ENCODE peak calls at places on chromosomes 4 and X, in six cellular contexts. N is fibroblast of the aortic adventitia; I is NCI-H1048; F is activated CD8-positive, alpha-beta memory T cell treated with anti-CD3 and anti-CD28 coated beads, Interleukin-2, amount 50 U/mL, for 4 hours; B is pancreas; R is heart right ventricle. M is an unnamed sample.

GRCh38 chrX:94216738-94217137 is 542.7 kb downstream of the FAM133A start:
- DNase-seq in N (no peak), I (no peak), F (no peak), B (no peak), R (no peak), M (no peak)

GRCh38 chrX:120561634-120562568 is 1.1 kb upstream of the CUL4B start:
- DNase-seq in N (no peak), I (no peak), F (no peak), B (no peak), R (no peak), M (no peak)

GRCh38 chrX:10769165-10769564 is 148.8 kb upstream of the MID1 start:
- DNase-seq in N (peak; percentile 41), I (no peak), F (no peak), B (no peak), R (no peak), M (peak; percentile 35)

GRCh38 chr4:176498857-176499256 is 179.1 kb downstream of the SPCS3 start:
- DNase-seq in N (peak; percentile 63), I (no peak), F (no peak), B (no peak), R (no peak), M (peak; percentile 66)

GRCh38 chr4:24800273-24800880 is 5.0 kb downstream of the SOD3 start:
- DNase-seq in N (no peak), I (no peak), F (no peak), B (no peak), R (peak; percentile 35), M (no peak)

GRCh38 chrX:68929332-68930150 is 100.7 kb downstream of the EFNB1 start:
- DNase-seq in N (peak; percentile 70), I (no peak), F (no peak), B (no peak), R (peak; percentile 29), M (peak; percentile 85)

GRCh38 chr4:98566491-98567008 is 91.9 kb downstream of the TSPAN5 start:
- DNase-seq in N (peak; percentile 27), I (no peak), F (no peak), B (no peak), R (no peak), M (peak; percentile 50)

GRCh38 chr4:109554971-109555370 is 5.1 kb upstream of the MCUB start:
- DNase-seq in N (no peak), I (no peak), F (no peak), B (no peak), R (no peak), M (no peak)

GRCh38 chr4:166012129-166013078 is 139.4 kb downstream of the TLL1 start:
- DNase-seq in N (peak; percentile 7), I (no peak), F (no peak), B (no peak), R (no peak), M (no peak)

GRCh38 chrX:13467243-13467642 is 102.2 kb upstream of the EGFL6 start:
- DNase-seq in N (no peak), I (no peak), F (no peak), B (no peak), R (no peak), M (no peak)

GRCh38 chr4:105472871-105473339 is 957 bp downstream of the PPA2 start:
- DNase-seq in N (no peak), I (no peak), F (no peak), B (no peak), R (no peak), M (no peak)

GRCh38 chr4:154310578-154310977 is 181.0 kb downstream of the DCHS2 start:
- DNase-seq in N (no peak), I (no peak), F (no peak), B (no peak), R (no peak), M (no peak)

GRCh38 chr4:156255608-156256007 is 301.9 kb upstream of the CTSO start:
- DNase-seq in N (no peak), I (no peak), F (no peak), B (no peak), R (no peak), M (no peak)

GRCh38 chr4:82968972-82969371 is 41.7 kb downstream of the LIN54 start:
- DNase-seq in N (no peak), I (no peak), F (no peak), B (no peak), R (no peak), M (no peak)

GRCh38 chr4:113960684-113961321 is 18.6 kb downstream of the ARSJ start:
- DNase-seq in N (no peak), I (no peak), F (no peak), B (no peak), R (no peak), M (no peak)

GRCh38 chrX:34778961-34779360 is 121.9 kb upstream of the TMEM47 start:
- DNase-seq in N (peak; percentile 71), I (no peak), F (no peak), B (no peak), R (no peak), M (peak; percentile 86)

GRCh38 chr4:37693450-37694190 is 7.4 kb upstream of the RELL1 start:
- DNase-seq in N (peak; percentile 74), I (no peak), F (no peak), B (no peak), R (no peak), M (peak; percentile 97)

GRCh38 chr4:124389591-124389990 is 322.9 kb downstream of the ANKRD50 start:
- DNase-seq in N (no peak), I (no peak), F (no peak), B (no peak), R (no peak), M (peak; percentile 10)

GRCh38 chr4:5932021-5932553 is 39.2 kb upstream of the CRMP1 start:
- DNase-seq in N (no peak), I (no peak), F (no peak), B (no peak), R (no peak), M (no peak)

GRCh38 chr4:153916273-153916755 is 127.4 kb upstream of the SFRP2 start:
- DNase-seq in N (no peak), I (no peak), F (no peak), B (no peak), R (no peak), M (no peak)

GRCh38 chr4:94486372-94486801 is 34.6 kb downstream of the PDLIM5 start:
- DNase-seq in N (no peak), I (no peak), F (no peak), B (no peak), R (no peak), M (peak; percentile 20)

GRCh38 chr4:91984466-91984865 is 319.3 kb upstream of the GRID2 start:
- DNase-seq in N (no peak), I (no peak), F (no peak), B (no peak), R (no peak), M (no peak)

GRCh38 chr4:5782829-5783476 is 72.0 kb downstream of the EVC start:
- DNase-seq in N (no peak), I (no peak), F (no peak), B (peak; percentile 39), R (no peak), M (no peak)

GRCh38 chr4:119103263-119103662 is 32.4 kb upstream of the MYOZ2 start:
- DNase-seq in N (peak; percentile 99), I (no peak), F (no peak), B (no peak), R (no peak), M (peak; percentile 99)

GRCh38 chrX:110558406-110558805 is 199.8 kb downstream of the RTL9 start:
- DNase-seq in N (no peak), I (no peak), F (no peak), B (no peak), R (no peak), M (no peak)

GRCh38 chrX:71178908-71179307 is 34.3 kb downstream of the NLGN3 start:
- DNase-seq in N (peak; percentile 83), I (no peak), F (peak; percentile 46), B (peak; percentile 33), R (no peak), M (peak; percentile 69)

GRCh38 chrX:69179380-69179911 is 14.2 kb upstream of the PJA1 start:
- DNase-seq in N (no peak), I (no peak), F (no peak), B (no peak), R (no peak), M (peak; percentile 29)

GRCh38 chr4:169279111-169279510 is 8.4 kb upstream of the SH3RF1 start:
- DNase-seq in N (peak; percentile 73), I (no peak), F (no peak), B (no peak), R (no peak), M (peak; percentile 75)

GRCh38 chr4:186592961-186593586 is 37.7 kb upstream of the MTNR1A start:
- DNase-seq in N (no peak), I (no peak), F (no peak), B (no peak), R (no peak), M (no peak)

GRCh38 chr4:2141762-2142520 is 82.8 kb downstream of the NAT8L start:
- DNase-seq in N (no peak), I (no peak), F (peak; percentile 22), B (no peak), R (no peak), M (no peak)

GRCh38 chrX:67545772-67546495 is 2.1 kb downstream of the AR start:
- DNase-seq in N (peak; percentile 27), I (no peak), F (no peak), B (no peak), R (peak; percentile 31), M (no peak)

M was measured in IMR-90.